ENCODE peak calls at places on chromosomes 12 and 14, in five cellular contexts. C, P, J, V and K are unnamed samples.

GRCh38 chr14:98909251-98909944 is 362.6 kb downstream of the BCL11B start:
- DNase-seq in P (no peak), V (no peak), C (peak; percentile 82), J (no peak), K (no peak)

GRCh38 chr12:56128669-56129209 is 672 bp downstream of the ESYT1 start:
- DNase-seq in P (no peak), V (no peak), J (no peak), C (no peak), K (no peak)

GRCh38 chr12:77728018-77728417 is 102.7 kb upstream of the NAV3 start:
- DNase-seq in V (no peak), P (no peak), C (no peak), J (no peak), K (no peak)

GRCh38 chr14:59846595-59846994 is 24.0 kb downstream of the RTN1 start:
- DNase-seq in C (no peak), J (no peak), V (no peak), P (no peak), K (no peak)

GRCh38 chr14:22928237-22929103 is 706 bp downstream of the PRMT5 start:
- DNase-seq in C (no peak), P (no peak), V (no peak), J (no peak), K (no peak)

GRCh38 chr14:53190938-53191337 is 37.8 kb upstream of the DDHD1 start:
- DNase-seq in J (no peak), V (no peak), C (no peak), P (no peak), K (no peak)

GRCh38 chr12:130636370-130636769 is 79.7 kb downstream of the RIMBP2 start:
- DNase-seq in P (no peak), V (no peak), C (no peak), J (no peak), K (no peak)

GRCh38 chr14:33737446-33737845 is 213.4 kb downstream of the EGLN3 start:
- DNase-seq in J (no peak), P (no peak), V (no peak), C (no peak), K (no peak)

GRCh38 chr12:67780580-67781084 is 132.1 kb downstream of the DYRK2 start:
- DNase-seq in C (no peak), J (no peak), P (no peak), V (no peak), K (no peak)

GRCh38 chr12:89309452-89309802 is 42.9 kb downstream of the DUSP6 start:
- DNase-seq in J (no peak), C (no peak), P (no peak), V (no peak), K (no peak)

GRCh38 chr12:1845427-1845826 is 25.1 kb downstream of the LRTM2 start:
- DNase-seq in J (peak; percentile 3), C (no peak), P (no peak), V (no peak), K (peak; percentile 64)

GRCh38 chr12:71950819-71951218 is 12.2 kb downstream of the TPH2 start:
- DNase-seq in P (no peak), V (no peak), C (no peak), J (no peak), K (no peak)
- TF ChIP-seq CTCF in P (no peak), V (no peak), C (no peak), J (no peak), K (no peak)

GRCh38 chr12:132445884-132446471 is 44.0 kb upstream of the FBRSL1 start:
- DNase-seq in J (no peak), V (peak; percentile 77), C (peak; percentile 100), P (no peak), K (peak; percentile 76)
- TF ChIP-seq POLR2A in J (no peak), V (peak; percentile 18), C (no peak), P (no peak), K (no peak)

DNA sequence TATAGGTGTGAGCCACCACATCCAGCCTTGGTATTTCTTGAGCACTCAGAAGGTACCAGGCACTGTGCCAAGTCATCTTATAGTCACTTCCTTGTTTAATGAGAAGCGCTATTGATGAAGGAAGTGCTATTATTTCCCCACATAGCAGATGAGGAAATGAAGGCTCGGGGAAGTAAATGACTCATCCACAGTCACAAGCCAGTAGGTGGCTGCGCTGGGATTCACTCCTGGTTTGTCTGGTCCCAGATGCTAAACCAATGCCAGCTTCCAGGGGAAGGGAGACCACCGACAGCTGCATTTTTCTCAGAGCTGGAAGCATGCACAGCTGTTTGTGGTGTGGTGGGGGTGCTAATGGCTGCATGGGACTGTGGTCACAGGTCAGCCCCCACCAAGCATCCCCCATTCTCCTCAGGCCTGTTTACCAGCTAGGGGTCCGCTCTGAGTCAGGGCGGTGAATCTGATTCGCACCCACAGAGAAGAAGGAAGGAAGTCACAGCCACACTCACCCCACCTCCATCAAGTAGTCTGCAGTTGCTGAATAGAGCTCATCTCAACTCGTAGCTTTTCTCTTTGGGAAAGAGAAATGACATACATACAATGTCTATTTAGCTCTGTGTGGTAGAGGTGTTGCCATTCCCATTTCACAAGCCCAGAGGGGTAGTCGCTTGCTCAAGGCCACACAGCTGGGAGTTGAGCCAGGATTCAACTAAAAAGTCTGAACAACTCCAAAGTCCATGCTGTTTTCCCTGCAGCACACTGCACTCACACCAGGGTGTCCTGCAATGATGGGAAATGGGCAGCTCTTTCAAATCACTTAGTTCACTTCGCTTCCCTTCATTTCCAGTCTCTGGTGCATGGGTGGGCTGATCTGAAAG is 6.3 kb upstream of the LTBP2 start:
- DNase-seq in V (no peak), P (no peak), J (no peak), C (peak; percentile 80), K (no peak)
- TF ChIP-seq EP300 in V (no peak), P (no peak), J (no peak), C (peak; percentile 20), K (no peak)

GRCh38 chr12:64633940-64634337 is 23.6 kb downstream of the RASSF3 start:
- DNase-seq in C (peak; percentile 92), J (no peak), V (no peak), P (peak; percentile 39), K (no peak)

GRCh38 chr12:64635356-64635998 is 25.2 kb downstream of the RASSF3 start:
- DNase-seq in J (no peak), P (no peak), C (no peak), V (no peak), K (no peak)

GRCh38 chr12:64633186-64633939 is 23.1 kb downstream of the RASSF3 start:
- DNase-seq in J (no peak), V (no peak), C (no peak), P (no peak), K (no peak)

GRCh38 chr12:64631197-64631596 is 20.9 kb downstream of the RASSF3 start:
- DNase-seq in C (no peak), J (no peak), V (no peak), P (no peak), K (no peak)

GRCh38 chr12:64634508-64635092 is 24.3 kb downstream of the RASSF3 start:
- DNase-seq in P (no peak), V (no peak), J (no peak), C (no peak), K (no peak)
- TF ChIP-seq CTCF in P (no peak), V (no peak), J (no peak), C (no peak), K (no peak)

DNA sequence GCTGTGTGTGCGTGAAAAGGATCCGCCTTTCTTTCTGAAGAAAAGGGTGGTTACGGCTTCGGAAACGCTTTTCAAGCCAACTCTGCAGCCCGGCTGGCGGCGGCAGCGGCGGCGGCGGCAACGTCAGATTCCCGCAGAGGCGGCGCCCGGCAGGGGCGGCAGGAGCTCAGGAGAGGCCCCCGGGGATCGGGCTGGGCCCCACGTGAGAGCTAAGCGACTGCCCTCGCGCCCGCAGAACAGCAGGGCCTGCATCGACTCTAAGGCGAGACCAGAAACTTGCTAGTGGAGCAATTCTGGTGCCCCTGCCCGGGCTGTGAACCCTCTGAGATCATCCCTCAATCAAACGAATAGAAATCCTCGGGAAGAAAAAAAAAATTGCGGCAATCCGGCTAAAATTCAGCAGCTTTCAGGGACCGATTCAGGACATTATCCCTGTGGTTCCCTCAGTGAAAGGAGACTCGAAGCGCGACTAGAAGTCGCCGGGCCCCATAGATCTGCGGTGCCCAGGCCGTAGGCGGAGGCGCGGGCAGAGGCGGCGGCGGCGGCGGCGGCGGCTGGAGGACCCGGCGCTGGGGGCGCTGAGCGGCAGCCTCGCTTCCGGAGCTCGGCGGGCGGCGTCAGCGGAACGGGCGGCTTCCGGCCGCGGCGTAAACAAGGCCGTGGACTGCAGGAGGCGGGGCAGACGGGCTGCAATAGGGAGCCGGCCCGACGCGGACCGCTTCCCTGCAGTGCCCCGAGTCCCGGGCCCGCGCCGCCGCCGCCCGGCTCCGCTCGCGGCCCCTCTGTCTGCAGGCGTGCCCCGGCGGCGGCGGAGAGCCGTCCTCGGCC is at the start of gene KLHDC2:
- DNase-seq in V (peak; percentile 86), J (peak; percentile 73), P (peak; percentile 86), C (peak; percentile 91), K (peak; percentile 92)
- TF ChIP-seq POLR2A in V (peak; percentile 82), J (peak; percentile 96), P (peak; percentile 74), C (peak; percentile 80), K (peak; percentile 98)